ENCODE peak calls at places on chromosomes 13 and 19, in five cellular contexts. G is A549, P is ovary, O is spleen, U is PC-9. B is an unnamed sample. For H3K4me1, the result is how much of the 10 kb centered on the place peaks cover.

GRCh38 chr13:53137777-53138176 is 109.2 kb downstream of the OLFM4 start:
- DNase-seq in O (no peak), U (no peak), G (peak), P (no peak), B (no peak)

GRCh38 chr19:518292-519231 is 11.3 kb downstream of the TPGS1 start:
- DNase-seq in U (no peak), G (no peak), P (peak), O (peak), B (peak)

GRCh38 chr19:1396019-1396767 is 5.1 kb downstream of the GAMT start:
- DNase-seq in U (no peak), O (no peak), G (no peak), P (no peak), B (no peak)

GRCh38 chr13:59754411-59754810 is 409.3 kb downstream of the DIAPH3 start:
- DNase-seq in U (no peak), P (no peak), O (no peak), G (no peak), B (no peak)

GRCh38 chr13:94408300-94409036 is 71.0 kb downstream of the DCT start:
- DNase-seq in P (no peak), O (no peak), G (no peak), U (no peak), B (no peak)

GRCh38 chr13:22081430-22081829 is 410.6 kb downstream of the FGF9 start:
- DNase-seq in P (no peak), U (no peak), O (no peak), G (no peak), B (no peak)

GRCh38 chr19:53558404-53558803 is 20.5 kb downstream of the ZNF331 start:
- DNase-seq in U (no peak), G (no peak), O (no peak), P (no peak), B (no peak)

GRCh38 chr19:21439372-21439771 is 42.4 kb downstream of the ZNF493 start:
- DNase-seq in O (no peak), U (peak), G (no peak), P (peak), B (no peak)

GRCh38 chr19:30160426-30160825 is 211.8 kb upstream of the ZNF536 start:
- DNase-seq in U (no peak), O (no peak), P (no peak), G (no peak), B (no peak)

GRCh38 chr19:31377736-31378135 is 28.5 kb upstream of the TSHZ3 start:
- DNase-seq in U (no peak), O (no peak), P (no peak), G (no peak), B (no peak)

GRCh38 chr19:12365094-12365371 is 450 bp downstream of the ZNF442 start:
- DNase-seq in P (no peak), G (no peak), U (no peak), O (no peak), B (no peak)

GRCh38 chr13:36918246-36919060 is 1.6 kb downstream of the SMAD9 start:
- DNase-seq in O (no peak), P (no peak), U (no peak), G (no peak), B (no peak)

GRCh38 chr19:13054605-13055212 is 47.9 kb downstream of the LYL1 start:
- DNase-seq in P (no peak), G (no peak), O (no peak), U (no peak), B (no peak)

GRCh38 chr19:56170261-56170660 is 5.5 kb upstream of the GALP start:
- DNase-seq in G (peak), P (no peak), U (peak), O (no peak), B (peak)

GRCh38 chr13:25171170-25171516 is 945 bp downstream of the AMER2 start:
- DNase-seq in U (no peak), G (no peak), P (no peak), O (no peak), B (peak)

GRCh38 chr13:78604782-78605611 is 1.6 kb upstream of the POU4F1 start:
- DNase-seq in G (peak), O (no peak), P (no peak), U (no peak), B (no peak)

GRCh38 chr19:51541458-51542357 is 10.2 kb upstream of the SIGLEC6 start:
- DNase-seq in G (no peak), O (no peak), U (no peak), P (no peak), B (no peak)
- H3K27ac ChIP-seq in G (no peak), O (no peak), U (no peak), P (no peak), B (no peak)

DNA sequence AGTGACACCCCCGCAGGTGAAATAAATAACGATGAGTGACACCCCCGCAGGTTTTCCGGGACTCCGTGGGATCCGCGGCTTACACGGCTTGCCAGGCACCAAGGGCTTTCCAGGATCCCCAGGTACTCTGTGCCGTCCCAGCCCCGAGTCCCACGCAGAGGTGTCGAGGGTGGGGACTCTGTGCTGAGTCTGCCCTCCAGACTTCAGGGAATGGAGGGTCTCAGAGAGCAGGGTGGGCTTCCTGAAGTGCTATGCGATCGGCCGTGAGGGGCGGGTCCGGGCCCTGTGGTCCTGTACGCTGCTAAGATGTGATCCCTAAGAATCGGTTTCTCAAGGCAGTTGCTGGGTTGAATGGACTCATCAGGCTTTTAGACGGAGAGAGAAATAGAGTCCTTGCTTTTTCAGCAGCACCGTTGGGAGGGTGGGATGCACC is 68.3 kb downstream of the RAB20 start:
- DNase-seq in O (no peak), U (no peak), G (no peak), P (no peak), B (no peak)
- H3K4me1 ChIP-seq in O (under half), U (under half), G (under half), P (under half), B (under half)

DNA sequence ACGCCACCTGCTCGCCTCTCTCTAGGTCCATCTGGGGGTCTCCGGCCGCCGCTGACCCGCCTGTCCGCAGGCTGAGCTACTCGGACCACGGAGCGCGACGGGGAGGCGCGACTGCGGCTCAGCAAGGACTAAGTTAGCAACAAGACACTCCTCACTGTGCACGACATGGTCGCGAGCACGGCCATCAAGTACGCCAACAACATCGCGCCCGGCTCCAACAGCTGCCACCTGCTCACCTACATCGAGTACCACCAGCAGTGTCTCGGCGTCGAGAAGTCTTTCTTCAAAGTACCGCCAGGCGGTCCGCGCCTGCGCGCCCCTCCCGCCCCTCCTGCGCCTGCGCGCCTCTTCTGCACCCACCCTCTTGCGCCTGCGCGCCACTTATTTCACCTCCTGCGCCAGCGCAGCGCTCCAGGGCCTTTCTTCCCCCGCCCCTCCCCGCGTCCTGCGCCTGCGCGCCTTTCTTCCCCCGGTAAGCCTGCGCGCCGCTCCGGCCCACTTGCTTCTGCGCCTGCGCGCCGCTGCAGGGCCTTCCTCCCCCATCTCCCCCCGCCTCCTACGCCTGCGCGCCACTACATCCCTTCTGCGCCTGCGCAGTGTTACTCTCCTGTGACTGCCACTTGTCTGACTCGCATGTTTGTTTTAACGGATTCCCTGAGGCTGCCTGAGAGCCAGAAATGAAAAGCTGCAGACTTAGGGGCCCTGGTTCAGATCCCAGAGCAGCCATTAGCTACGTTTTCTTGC is 63.9 kb downstream of the ACSBG2 start:
- DNase-seq in G (peak), O (peak), P (peak), U (peak), B (peak)
- H3K27ac ChIP-seq in G (peak), O (peak), P (no peak), U (no peak), B (peak)

GRCh38 chr19:5952193-5953033 is 25.5 kb downstream of the RANBP3 start:
- DNase-seq in P (no peak), U (no peak), G (no peak), O (no peak), B (no peak)

GRCh38 chr19:5953034-5953589 is 24.8 kb downstream of the RANBP3 start:
- DNase-seq in P (no peak), G (no peak), O (no peak), U (no peak), B (no peak)

GRCh38 chr19:5955638-5955935 is 22.4 kb downstream of the RANBP3 start:
- DNase-seq in U (no peak), G (no peak), P (no peak), O (no peak), B (no peak)

GRCh38 chr19:5953680-5954213 is 24.2 kb downstream of the RANBP3 start:
- DNase-seq in G (no peak), O (no peak), P (no peak), U (no peak), B (no peak)

GRCh38 chr19:5954293-5954692 is 23.6 kb downstream of the RANBP3 start:
- DNase-seq in P (no peak), G (no peak), O (no peak), U (no peak), B (no peak)
- H3K4me1 ChIP-seq in P (under half), G (under half), O (half or more), U (under half), B (under half)

DNA sequence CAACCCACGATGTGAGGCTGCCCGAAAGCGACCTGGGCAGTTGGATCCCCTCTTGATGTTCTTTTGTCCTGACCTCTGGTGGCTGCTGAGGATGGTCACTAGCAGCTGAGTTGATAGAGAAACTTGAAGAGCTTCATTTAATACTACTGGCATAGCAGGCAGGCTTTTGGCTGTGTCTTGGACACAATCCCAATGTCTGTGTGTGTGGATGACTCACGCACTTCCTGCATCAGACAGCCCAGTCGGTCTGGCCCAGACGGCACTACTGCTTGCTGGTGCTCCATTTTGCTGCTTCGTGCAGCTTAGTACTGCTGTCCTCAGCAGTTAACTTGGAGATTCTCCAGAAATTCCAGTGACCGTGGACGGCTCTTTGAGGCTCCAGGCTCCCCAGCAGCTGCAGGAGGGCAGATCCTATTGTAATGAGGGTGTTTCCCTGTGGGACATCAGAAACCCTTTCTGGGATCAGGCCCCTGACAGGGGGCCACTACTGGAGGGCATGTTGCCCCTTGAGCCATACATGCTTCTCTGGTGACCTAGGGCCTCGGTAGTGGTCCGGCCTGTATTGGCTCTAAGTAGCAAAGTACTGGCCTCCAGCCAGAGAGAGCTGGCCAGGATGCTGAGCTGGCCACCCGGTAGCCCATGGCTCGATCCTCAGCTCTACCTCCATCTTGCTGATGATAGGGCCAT is 4.5 kb downstream of the FPR3 start:
- DNase-seq in O (peak), G (peak), P (peak), U (peak), B (no peak)
- H3K27ac ChIP-seq in O (peak), G (no peak), P (peak), U (no peak), B (peak)

DNA sequence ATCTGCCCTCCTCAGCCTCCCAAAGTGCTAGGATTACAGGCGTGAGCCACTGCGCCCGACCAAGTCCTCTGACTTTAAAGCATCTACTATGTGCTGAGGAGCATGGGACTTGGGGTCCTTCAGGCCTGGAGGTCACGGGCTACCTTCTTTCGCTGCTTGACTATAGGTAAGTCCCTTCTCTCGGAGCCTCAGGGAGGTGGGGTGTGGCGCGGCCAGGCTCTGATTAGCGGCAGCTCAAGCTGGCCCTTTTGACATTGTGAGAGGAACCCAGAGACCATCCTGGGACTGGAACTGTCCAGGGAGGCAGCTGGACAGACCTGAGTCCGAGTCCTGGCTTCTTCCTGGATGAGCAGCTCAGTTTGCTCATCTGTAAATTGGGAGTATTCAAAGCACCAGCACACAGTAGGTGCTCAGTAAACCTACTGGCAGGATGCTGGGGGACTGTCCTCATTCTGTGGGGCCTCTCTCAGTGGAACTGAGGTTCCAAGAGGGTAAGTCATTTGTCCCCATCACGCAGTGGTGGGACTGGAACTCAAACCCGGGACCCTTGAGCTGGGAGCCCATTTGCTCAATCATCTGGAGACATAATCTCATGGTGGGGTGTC is 780 bp downstream of the FCER2 start:
- DNase-seq in U (no peak), P (no peak), G (no peak), O (peak), B (no peak)
- H3K4me1 ChIP-seq in U (under half), P (under half), G (under half), O (under half), B (under half)

DNA sequence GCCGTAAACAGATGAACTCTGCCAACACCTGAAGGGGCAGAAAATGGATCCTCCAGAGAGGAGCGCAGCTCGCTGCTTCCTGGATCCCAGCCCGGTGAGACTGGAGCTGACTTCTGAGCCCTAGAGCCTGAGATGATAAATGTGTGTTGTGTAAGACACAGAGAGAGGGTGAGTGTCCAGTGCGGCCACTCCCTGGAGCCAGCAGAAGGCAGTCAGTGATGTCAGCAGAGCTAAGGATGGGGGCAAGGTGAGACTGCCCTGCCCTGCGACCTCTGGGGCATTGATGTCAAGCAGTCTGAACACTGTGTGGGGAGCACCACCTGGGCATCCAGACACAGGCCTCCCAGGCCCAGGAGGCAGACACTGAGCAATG is 9.7 kb upstream of the SLC35E1 start:
- DNase-seq in O (no peak), U (peak), P (no peak), G (no peak), B (no peak)
- H3K27ac ChIP-seq in O (no peak), U (no peak), P (no peak), G (no peak), B (peak)

DNA sequence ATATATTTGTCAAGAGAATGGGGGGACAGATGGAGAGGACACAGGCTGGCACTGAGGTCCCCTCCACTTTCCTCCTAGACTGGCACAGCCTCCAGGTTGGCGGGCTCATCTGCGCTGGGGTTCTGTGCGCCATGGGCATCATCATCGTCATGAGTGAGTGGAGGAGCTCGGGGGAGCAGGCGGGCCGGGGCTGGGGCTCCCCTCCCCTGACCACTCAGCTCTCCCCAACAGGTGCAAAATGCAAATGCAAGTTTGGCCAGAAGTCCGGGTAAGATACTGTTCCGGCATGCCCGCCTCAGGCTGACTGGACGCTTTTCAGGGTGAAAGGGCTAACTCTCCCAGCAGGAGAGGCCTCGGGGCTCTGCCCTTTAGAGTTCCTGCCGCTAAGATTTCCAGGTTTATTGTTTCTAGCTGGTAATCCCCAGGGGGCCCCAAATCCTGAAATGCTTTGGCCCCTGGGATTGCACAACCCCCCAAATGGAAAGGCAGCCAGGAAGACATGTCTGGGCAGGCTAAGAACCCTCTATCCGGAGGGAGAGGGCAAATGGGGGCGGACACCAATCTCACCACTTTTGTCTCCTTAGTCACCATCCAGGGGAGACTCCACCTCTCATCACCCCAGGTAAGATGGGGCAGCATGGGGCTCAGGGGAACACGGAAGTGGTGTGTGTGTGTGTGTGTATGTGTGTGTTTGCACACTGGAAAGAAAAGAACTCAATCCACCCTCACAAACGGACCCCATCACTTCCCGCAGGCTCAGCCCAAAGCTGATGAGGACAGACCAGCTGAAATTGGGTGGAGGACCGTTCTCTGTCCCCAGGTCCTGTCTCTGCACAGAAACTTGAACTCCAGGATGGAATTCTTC is 7.3 kb downstream of the FXYD3 start:
- DNase-seq in O (no peak), P (no peak), U (peak), G (no peak), B (no peak)
- H3K4me1 ChIP-seq in O (under half), P (under half), U (half or more), G (under half), B (under half)